ENCODE peak calls at places on chromosomes 16 and 17, in five cellular contexts. O is K562, U is aorta, C is lung, K is SJSA1. H is an unnamed sample. For H3K4me1, the result is how much of the 10 kb centered on the place peaks cover.

GRCh38 chr16:88635671-88636070 is 2.7 kb upstream of the IL17C start:
- DNase-seq in U (no peak), O (no peak), C (no peak), K (no peak), H (no peak)

GRCh38 chr16:74825941-74826340 is 51.3 kb upstream of the FA2H start:
- DNase-seq in K (no peak), U (no peak), C (peak), O (no peak), H (no peak)

GRCh38 chr17:76969598-76970172 is 101.5 kb downstream of the MGAT5B start:
- DNase-seq in K (no peak), U (no peak), O (no peak), C (no peak), H (no peak)

GRCh38 chr17:78884148-78884870 is 18.7 kb downstream of the CEP295NL start:
- DNase-seq in O (no peak), K (peak), U (no peak), C (no peak), H (no peak)

GRCh38 chr17:39813631-39814030 is 50.5 kb downstream of the IKZF3 start:
- DNase-seq in O (no peak), U (no peak), C (no peak), K (no peak), H (peak)

GRCh38 chr17:48577946-48578615 is at the start of gene HOXB4:
- DNase-seq in O (peak), U (peak), K (peak), C (peak), H (peak)

GRCh38 chr16:2031081-2031577 is 4.4 kb downstream of the NHERF2 start:
- DNase-seq in U (no peak), O (no peak), K (no peak), C (no peak), H (peak)

GRCh38 chr17:31321481-31321880 is at the start of gene EVI2A:
- DNase-seq in U (peak), O (peak), C (no peak), K (peak), H (no peak)

GRCh38 chr16:64211306-64211705 is 910.6 kb downstream of the CDH11 start:
- DNase-seq in O (no peak), U (no peak), K (no peak), C (no peak), H (no peak)

GRCh38 chr17:45955326-45955725 is 43.7 kb upstream of the STH start:
- DNase-seq in C (no peak), K (no peak), U (no peak), O (no peak), H (no peak)

GRCh38 chr17:78343433-78344201 is 16.3 kb downstream of the SOCS3 start:
- DNase-seq in U (peak), C (peak), K (no peak), O (no peak), H (no peak)

GRCh38 chr16:85986931-85987749 is 88.2 kb downstream of the IRF8 start:
- DNase-seq in U (no peak), K (no peak), C (no peak), O (peak), H (no peak)

GRCh38 chr16:28531777-28532744 is 6.7 kb downstream of the NUPR1 start:
- DNase-seq in O (peak), C (peak), K (no peak), U (peak), H (peak)

DNA sequence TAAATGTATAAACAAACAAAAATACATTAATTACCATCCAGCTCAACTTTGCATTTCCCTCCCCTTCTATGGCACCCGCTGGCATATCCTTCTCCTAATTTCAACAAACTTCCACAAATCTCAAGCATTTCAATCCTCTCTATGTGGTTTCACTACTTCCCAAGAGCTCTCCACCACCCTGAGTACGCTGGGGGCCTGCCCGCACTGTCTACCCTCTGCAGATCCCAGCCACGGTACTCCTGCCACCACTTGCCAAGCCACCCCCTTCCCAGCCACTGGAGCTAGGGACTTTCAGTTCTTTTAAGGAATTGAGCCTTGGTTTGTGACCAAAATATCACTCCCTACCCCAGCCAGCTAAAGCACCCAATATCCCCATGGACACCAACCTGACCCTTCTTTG is 1.9 kb downstream of the TK2 start:
- DNase-seq in C (no peak), U (no peak), O (no peak), K (no peak), H (no peak)
- H3K4me1 ChIP-seq in C (under half), U (under half), O (under half), K (under half), H (under half)

DNA sequence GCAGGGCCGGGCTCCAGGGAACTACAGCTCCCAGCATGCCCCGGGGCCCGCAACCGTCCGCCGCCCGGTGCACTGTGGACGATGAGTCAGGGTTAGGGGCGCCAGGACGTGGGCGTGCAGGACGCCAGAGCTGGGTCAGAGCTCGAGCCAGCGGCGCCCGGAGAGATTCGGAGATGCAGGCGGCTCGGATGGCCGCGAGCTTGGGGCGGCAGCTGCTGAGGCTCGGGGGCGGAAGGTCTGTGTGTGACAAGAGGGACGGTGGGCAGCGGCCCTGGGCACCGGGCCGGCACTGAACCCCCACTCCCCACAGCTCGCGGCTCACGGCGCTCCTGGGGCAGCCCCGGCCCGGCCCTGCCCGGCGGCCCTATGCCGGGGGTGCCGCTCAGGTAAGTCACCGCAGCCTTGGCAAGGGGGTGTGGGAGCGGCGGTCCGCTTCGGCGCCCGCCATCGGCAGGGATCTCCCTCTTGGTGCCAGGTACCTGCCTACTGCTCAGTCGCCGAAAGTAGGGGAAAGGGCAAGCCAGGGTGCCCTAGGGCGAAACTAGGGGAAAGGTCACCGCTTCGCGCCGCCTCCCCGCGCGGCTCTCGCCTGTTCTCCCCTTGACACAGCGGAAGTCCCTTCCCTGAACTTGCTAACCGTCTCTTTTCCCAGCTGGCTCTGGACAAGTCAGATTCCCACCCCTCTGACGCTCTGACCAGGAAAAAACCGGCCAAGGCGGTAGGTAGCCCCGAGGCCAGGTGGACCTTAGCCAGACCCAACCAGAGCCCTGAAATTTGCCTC is at the start of the genes ACADVL and DLG4:
- DNase-seq in C (peak), U (peak), O (peak), K (peak), H (peak)
- H3K4me1 ChIP-seq in C (under half), U (under half), O (under half), K (under half), H (under half)

DNA sequence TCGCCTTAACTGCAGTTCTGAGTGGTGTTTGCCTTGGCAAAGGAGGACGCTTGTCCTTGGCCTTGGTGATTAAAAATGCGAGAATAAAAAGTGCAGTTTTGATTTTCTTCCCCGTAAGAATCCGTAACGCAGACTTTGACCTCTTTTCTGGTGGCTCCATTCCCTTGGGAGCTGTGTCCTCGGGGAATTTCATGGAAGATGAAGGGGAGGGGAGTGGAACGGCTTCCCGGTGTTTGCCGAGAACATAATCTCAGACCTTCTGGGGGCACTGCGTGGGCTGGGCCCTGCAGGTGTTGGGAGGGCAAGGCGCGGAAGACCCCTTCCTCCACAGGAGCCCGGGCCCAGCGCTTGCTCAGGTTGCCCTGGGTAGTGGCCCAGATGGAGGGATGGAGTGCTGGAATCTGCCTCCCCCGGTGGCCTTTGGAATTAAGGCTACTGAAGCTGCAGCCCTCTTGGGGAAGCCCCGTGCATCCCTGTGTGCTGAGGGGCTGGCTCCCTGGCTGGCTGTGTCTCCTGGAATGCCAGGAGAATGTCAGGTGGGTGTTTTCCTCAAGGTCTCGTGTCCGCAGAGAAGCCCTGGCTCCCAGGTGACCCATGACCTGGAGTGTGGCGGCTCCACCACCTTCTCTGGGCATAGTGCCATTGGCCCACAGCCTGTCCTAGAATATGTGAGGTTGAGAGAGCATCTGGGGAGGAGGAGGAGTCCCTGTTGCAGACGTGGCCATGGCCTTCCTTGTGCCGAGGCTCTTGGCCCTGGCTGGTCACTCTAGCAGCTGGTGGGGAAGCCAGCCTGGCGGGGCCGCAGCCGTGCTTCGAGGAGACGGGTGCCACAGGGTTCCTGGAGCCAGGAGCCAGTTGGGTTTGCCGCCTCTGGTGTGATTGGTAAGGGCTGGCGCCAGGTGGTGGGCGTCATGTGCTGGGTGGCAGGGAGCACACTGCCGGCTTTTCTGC is 3.1 kb downstream of the BAIAP2 start:
- DNase-seq in O (no peak), C (peak), U (no peak), K (no peak), H (no peak)
- H3K4me1 ChIP-seq in O (under half), C (under half), U (under half), K (half or more), H (under half)

DNA sequence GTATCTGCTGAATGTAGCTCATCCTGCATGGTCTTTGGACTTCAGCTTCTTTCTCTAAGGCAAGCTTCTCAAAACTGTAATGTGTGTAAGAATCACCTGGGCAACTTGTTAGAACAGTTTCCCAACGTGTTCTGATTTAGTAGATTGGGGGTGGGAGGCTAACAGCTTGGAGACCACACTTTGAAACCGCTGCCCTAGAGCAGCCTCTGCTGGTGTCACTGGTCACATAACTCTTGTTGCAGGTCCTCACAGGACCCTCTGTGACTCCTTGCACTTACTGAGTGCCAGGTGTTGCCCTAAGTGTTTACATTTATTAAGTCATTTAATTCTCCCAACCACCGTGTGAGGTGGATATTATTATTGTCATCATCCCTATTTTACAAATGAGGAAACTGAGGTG is 9.9 kb downstream of the SLC35G3 start:
- DNase-seq in K (no peak), O (no peak), C (no peak), U (no peak), H (no peak)
- H3K4me1 ChIP-seq in K (under half), O (under half), C (under half), U (under half), H (under half)

DNA sequence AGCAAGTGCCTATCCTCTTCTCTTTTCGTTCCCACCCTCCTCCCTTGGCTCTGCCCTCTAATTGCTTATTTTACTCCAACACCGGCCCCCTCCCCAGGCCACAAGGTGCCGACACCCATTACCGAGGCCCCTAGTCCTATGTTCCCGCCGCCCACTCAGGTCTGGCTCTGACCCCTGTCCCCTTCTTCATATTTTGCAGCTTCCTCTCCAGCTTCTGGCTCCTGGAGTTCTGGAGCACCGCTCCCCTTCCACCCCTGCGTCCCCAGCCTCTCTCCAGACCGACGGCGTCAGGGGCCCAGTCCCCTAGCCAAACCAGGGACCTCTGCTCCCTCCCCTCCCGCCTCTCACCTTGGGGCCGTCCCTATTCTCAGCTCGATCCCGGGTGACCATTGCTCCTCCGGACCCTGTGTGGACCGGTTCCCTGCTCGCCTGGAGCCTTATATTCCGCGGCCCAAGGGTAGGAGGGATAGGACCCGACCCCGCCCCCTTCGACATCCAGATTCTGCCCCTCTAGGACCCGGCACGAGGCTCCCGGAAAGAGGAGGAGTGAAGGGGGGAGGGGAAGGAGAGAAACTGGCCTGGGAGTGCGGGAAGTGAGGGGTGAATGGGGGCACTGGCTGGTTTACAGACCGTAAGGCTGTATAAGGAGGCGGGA is at the start of gene HES7:
- DNase-seq in O (peak), K (peak), U (peak), C (no peak), H (no peak)
- H3K4me1 ChIP-seq in O (under half), K (under half), U (under half), C (under half), H (under half)

GRCh38 chr17:34409352-34409751 is 46.3 kb upstream of the CCL1 start:
- DNase-seq in O (no peak), U (no peak), K (no peak), C (no peak), H (no peak)
- H3K4me1 ChIP-seq in O (under half), U (under half), K (under half), C (under half), H (under half)

GRCh38 chr16:72990571-72990970 is 57.4 kb downstream of the ZFHX3 start:
- DNase-seq in U (no peak), K (no peak), O (no peak), C (no peak), H (no peak)
- H3K4me1 ChIP-seq in U (under half), K (under half), O (under half), C (under half), H (half or more)

GRCh38 chr16:50743575-50744225 is 1.8 kb downstream of the CYLD start:
- DNase-seq in U (no peak), O (no peak), C (no peak), K (no peak), H (no peak)

GRCh38 chr16:50741225-50741807 is 570 bp upstream of the CYLD start:
- DNase-seq in C (no peak), U (peak), K (no peak), O (no peak), H (peak)

GRCh38 chr16:50740747-50741146 is 1.1 kb upstream of the CYLD start:
- DNase-seq in C (no peak), O (no peak), U (no peak), K (no peak), H (no peak)

GRCh38 chr16:50741808-50742520 is at the start of gene CYLD:
- DNase-seq in U (peak), O (peak), K (peak), C (peak), H (peak)

GRCh38 chr16:50742521-50743150 is 750 bp downstream of the CYLD start:
- DNase-seq in K (peak), C (no peak), U (peak), O (peak), H (peak)
- H3K4me1 ChIP-seq in K (under half), C (under half), U (under half), O (under half), H (under half)

DNA sequence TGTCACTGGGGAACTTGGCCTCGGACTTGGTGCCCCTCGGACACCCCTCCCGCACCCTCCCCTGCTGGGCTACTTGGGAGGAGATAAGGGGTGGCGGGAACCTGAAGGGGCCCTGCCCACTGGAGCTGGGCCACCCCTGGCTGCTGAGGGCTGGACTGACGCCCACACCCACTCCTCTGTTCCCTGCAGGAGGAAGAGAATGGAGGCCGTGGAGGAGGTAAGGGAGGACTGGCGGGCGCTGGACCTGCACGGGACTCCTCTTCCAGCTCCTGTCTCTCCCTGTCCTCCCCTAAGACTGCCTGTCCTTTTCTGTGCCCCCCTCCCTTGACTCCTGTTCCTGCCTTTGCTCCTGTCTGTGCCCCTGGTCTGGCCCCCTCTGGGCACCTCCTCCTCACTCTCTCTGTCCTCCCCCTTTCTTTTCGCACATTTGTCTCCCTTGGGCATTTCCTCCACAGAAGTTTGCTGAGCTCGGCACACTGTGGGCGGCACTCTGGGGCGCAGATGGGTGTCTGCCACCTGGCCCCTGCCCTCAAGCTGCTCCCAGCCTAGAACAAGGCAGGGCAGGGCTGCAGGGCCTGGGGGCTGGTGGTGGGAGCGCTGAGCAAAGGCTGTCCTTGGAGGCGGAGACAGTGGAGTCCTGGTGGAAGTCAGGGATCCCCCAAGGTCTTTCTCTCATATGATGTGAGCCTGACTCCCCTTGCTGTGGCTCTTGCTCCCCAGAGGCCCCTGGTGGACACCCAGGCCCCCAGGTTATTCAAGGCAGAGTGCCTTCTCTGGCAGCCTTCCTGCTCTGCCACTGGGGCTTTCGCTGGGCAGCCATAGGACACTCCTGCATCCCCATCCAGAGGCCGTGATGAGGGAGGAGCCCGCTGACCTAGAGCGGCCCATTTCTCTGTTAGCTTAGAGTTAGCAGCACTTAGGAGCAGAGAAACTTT is 32.7 kb downstream of the ARHGAP23 start:
- DNase-seq in O (no peak), C (no peak), U (no peak), K (no peak), H (no peak)
- H3K4me1 ChIP-seq in O (under half), C (under half), U (under half), K (under half), H (under half)

GRCh38 chr17:57889252-57889651 is 39.4 kb upstream of the MRPS23 start:
- DNase-seq in C (no peak), U (no peak), K (no peak), O (no peak), H (no peak)

GRCh38 chr17:57892146-57892819 is 42.4 kb upstream of the MRPS23 start:
- DNase-seq in K (peak), U (peak), C (peak), O (peak), H (peak)

GRCh38 chr17:57892820-57893595 is 43.2 kb upstream of the MRPS23 start:
- DNase-seq in O (peak), K (peak), C (peak), U (peak), H (peak)

GRCh38 chr17:57889892-57890856 is 40.3 kb upstream of the MRPS23 start:
- DNase-seq in O (no peak), C (peak), K (peak), U (peak), H (peak)

GRCh38 chr17:57890857-57891232 is 41.0 kb upstream of the MRPS23 start:
- DNase-seq in O (no peak), C (no peak), U (no peak), K (no peak), H (no peak)
- H3K4me1 ChIP-seq in O (under half), C (under half), U (under half), K (half or more), H (half or more)

H was measured in psoas muscle.